ENCODE peak calls at places on chromosomes 1 and 21, in nine cellular contexts. R, O, X, K, D, I, G, C and Y are unnamed samples.

GRCh38 chr1:220999872-221000863 is 120.9 kb downstream of the HLX start:
- DNase-seq in D (no peak), O (no peak), G (no peak), R (peak; percentile 24), I (no peak), X (peak; percentile 61), C (peak; percentile 55), K (no peak), Y (no peak)

GRCh38 chr1:53449026-53449425 is 10.2 kb upstream of the DMRTB1 start:
- DNase-seq in C (no peak), I (peak; percentile 51), K (no peak), D (no peak), R (no peak), O (peak; percentile 97), X (no peak), G (no peak), Y (no peak)

GRCh38 chr21:38439336-38439900 is 58.9 kb downstream of the ERG start:
- DNase-seq in R (no peak), K (no peak), X (no peak), O (peak; percentile 46), C (no peak), I (no peak), D (no peak), G (no peak), Y (no peak)

GRCh38 chr1:203592156-203592555 is 34.5 kb upstream of the ATP2B4 start:
- DNase-seq in I (no peak), D (no peak), G (no peak), R (no peak), K (no peak), C (peak; percentile 81), X (no peak), O (no peak), Y (no peak)

GRCh38 chr1:2330511-2331199 is 60.7 kb downstream of the MORN1 start:
- DNase-seq in C (no peak), X (peak; percentile 56), D (no peak), R (no peak), G (no peak), O (peak; percentile 96), I (peak; percentile 62), K (no peak), Y (no peak)

GRCh38 chr21:32918467-32919140 is 107.1 kb upstream of the OLIG2 start:
- DNase-seq in C (no peak), K (no peak), I (no peak), R (no peak), O (no peak), X (no peak), G (no peak), D (no peak), Y (no peak)

GRCh38 chr1:213376862-213377372 is 325.9 kb downstream of the RPS6KC1 start:
- DNase-seq in O (no peak), D (no peak), C (no peak), R (no peak), X (no peak), K (no peak), I (no peak), G (no peak), Y (no peak)

GRCh38 chr1:81547912-81548303 is 252.8 kb upstream of the ADGRL2 start:
- DNase-seq in D (no peak), I (no peak), K (peak; percentile 17), C (no peak), O (no peak), X (no peak), G (no peak), R (no peak), Y (no peak)